ENCODE peak calls at places on chromosome 5, in four cellular contexts. One of them, this sample, is unnamed.
A peak's percentile ranks its signal among the peaks of the same experiment; 100 is the strongest.

GRCh38 chr5:79800979-79801827 is 111.6 kb downstream of the CMYA5 start:
- DNase-seq in lower lobe of right lung: no peak
- DNase-seq in breast epithelium: no peak
- DNase-seq in GM23338: peak; percentile 16
- DNase-seq in this sample: no peak

GRCh38 chr5:73540192-73540591 is 25.2 kb downstream of the ANKRA2 start:
- DNase-seq in lower lobe of right lung: no peak
- DNase-seq in GM23338: no peak
- DNase-seq in breast epithelium: no peak
- DNase-seq in this sample: no peak

GRCh38 chr5:130555429-130555828 is 609.6 kb downstream of the HINT1 start:
- DNase-seq in lower lobe of right lung: no peak
- DNase-seq in GM23338: peak; percentile 4
- DNase-seq in breast epithelium: no peak
- DNase-seq in this sample: no peak

GRCh38 chr5:163658702-163659567 is 153.5 kb downstream of the MAT2B start:
- DNase-seq in lower lobe of right lung: no peak
- DNase-seq in breast epithelium: no peak
- DNase-seq in GM23338: no peak
- DNase-seq in this sample: no peak

GRCh38 chr5:154722936-154723335 is 32.2 kb upstream of the LARP1 start:
- DNase-seq in lower lobe of right lung: no peak
- DNase-seq in breast epithelium: no peak
- DNase-seq in GM23338: no peak
- DNase-seq in this sample: no peak

GRCh38 chr5:139908749-139909148 is 113.1 kb downstream of the PSD2 start:
- DNase-seq in GM23338: no peak
- DNase-seq in lower lobe of right lung: no peak
- DNase-seq in breast epithelium: peak; percentile 57
- DNase-seq in this sample: peak; percentile 59

GRCh38 chr5:109945097-109945678 is 255.5 kb downstream of the MAN2A1 start:
- DNase-seq in lower lobe of right lung: no peak
- DNase-seq in GM23338: no peak
- DNase-seq in breast epithelium: no peak
- DNase-seq in this sample: no peak

GRCh38 chr5:58406394-58406793 is 53.5 kb downstream of the PLK2 start:
- DNase-seq in GM23338: peak; percentile 75
- DNase-seq in lower lobe of right lung: no peak
- DNase-seq in breast epithelium: no peak
- DNase-seq in this sample: no peak

GRCh38 chr5:137566780-137567179 is 67.7 kb upstream of the SPOCK1 start:
- DNase-seq in lower lobe of right lung: no peak
- DNase-seq in breast epithelium: no peak
- DNase-seq in GM23338: no peak
- DNase-seq in this sample: peak; percentile 63

GRCh38 chr5:169945831-169946261 is 34.4 kb downstream of the INSYN2B start:
- DNase-seq in lower lobe of right lung: peak; percentile 46
- DNase-seq in breast epithelium: peak; percentile 82
- DNase-seq in GM23338: no peak
- DNase-seq in this sample: peak; percentile 87

GRCh38 chr5:11234501-11234911 is 473.5 kb upstream of the DAP start:
- DNase-seq in GM23338: no peak
- DNase-seq in lower lobe of right lung: no peak
- DNase-seq in breast epithelium: no peak
- DNase-seq in this sample: no peak

GRCh38 chr5:143130891-143131290 is 272.6 kb downstream of the NR3C1 start:
- DNase-seq in GM23338: no peak
- DNase-seq in lower lobe of right lung: no peak
- DNase-seq in breast epithelium: no peak
- DNase-seq in this sample: no peak

GRCh38 chr5:63959177-63959982 is 2.9 kb downstream of the HTR1A start:
- DNase-seq in breast epithelium: no peak
- DNase-seq in lower lobe of right lung: peak; percentile 41
- DNase-seq in GM23338: peak; percentile 95
- DNase-seq in this sample: no peak

GRCh38 chr5:59724482-59725392 is 168.8 kb downstream of the PDE4D start:
- DNase-seq in lower lobe of right lung: no peak
- DNase-seq in breast epithelium: no peak
- DNase-seq in GM23338: peak; percentile 76
- DNase-seq in this sample: peak; percentile 41

GRCh38 chr5:15203376-15203775 is 296.6 kb upstream of the FBXL7 start:
- DNase-seq in breast epithelium: no peak
- DNase-seq in lower lobe of right lung: no peak
- DNase-seq in GM23338: no peak
- DNase-seq in this sample: no peak

GRCh38 chr5:173645897-173646574 is 29.6 kb upstream of the BOD1 start:
- DNase-seq in GM23338: no peak
- DNase-seq in breast epithelium: no peak
- DNase-seq in lower lobe of right lung: no peak
- DNase-seq in this sample: no peak

GRCh38 chr5:179326176-179326997 is 18.9 kb downstream of the ADAMTS2 start:
- DNase-seq in breast epithelium: peak; percentile 85
- DNase-seq in lower lobe of right lung: peak; percentile 41
- DNase-seq in GM23338: peak; percentile 78
- DNase-seq in this sample: no peak

GRCh38 chr5:141359790-141360426 is at the start of gene PCDHGB2:
- DNase-seq in breast epithelium: no peak
- DNase-seq in lower lobe of right lung: no peak
- DNase-seq in GM23338: peak; percentile 88
- DNase-seq in this sample: peak; percentile 49

GRCh38 chr5:159010611-159011497 is 88.9 kb downstream of the EBF1 start:
- DNase-seq in breast epithelium: no peak
- DNase-seq in lower lobe of right lung: no peak
- DNase-seq in GM23338: peak; percentile 37
- DNase-seq in this sample: no peak

GRCh38 chr5:139130217-139130616 is 68.0 kb downstream of the SIL1 start:
- DNase-seq in GM23338: no peak
- DNase-seq in breast epithelium: no peak
- DNase-seq in lower lobe of right lung: no peak
- DNase-seq in this sample: no peak

GRCh38 chr5:128021411-128021810 is 62.2 kb upstream of the SLC12A2 start:
- DNase-seq in GM23338: no peak
- DNase-seq in breast epithelium: no peak
- DNase-seq in lower lobe of right lung: no peak
- DNase-seq in this sample: no peak

GRCh38 chr5:137113161-137113560 is 386.0 kb downstream of the SPOCK1 start:
- DNase-seq in lower lobe of right lung: no peak
- DNase-seq in breast epithelium: no peak
- DNase-seq in GM23338: no peak
- DNase-seq in this sample: no peak

GRCh38 chr5:115770466-115770865 is 46.0 kb downstream of the CDO1 start:
- DNase-seq in lower lobe of right lung: no peak
- DNase-seq in GM23338: peak; percentile 87
- DNase-seq in breast epithelium: no peak
- DNase-seq in this sample: no peak

GRCh38 chr5:14212838-14213237 is 69.7 kb downstream of the TRIO start:
- DNase-seq in GM23338: no peak
- DNase-seq in breast epithelium: no peak
- DNase-seq in lower lobe of right lung: no peak
- DNase-seq in this sample: no peak

GRCh38 chr5:150604010-150604409 is 36.5 kb upstream of the SYNPO start:
- DNase-seq in breast epithelium: no peak
- DNase-seq in GM23338: no peak
- DNase-seq in lower lobe of right lung: peak; percentile 8
- DNase-seq in this sample: no peak

GRCh38 chr5:149153193-149153750 is 12.0 kb downstream of the ABLIM3 start:
- DNase-seq in GM23338: no peak
- DNase-seq in breast epithelium: no peak
- DNase-seq in lower lobe of right lung: no peak
- DNase-seq in this sample: no peak

GRCh38 chr5:73957397-73958001 is 331.5 kb downstream of the ARHGEF28 start:
- DNase-seq in breast epithelium: no peak
- DNase-seq in GM23338: no peak
- DNase-seq in lower lobe of right lung: no peak
- DNase-seq in this sample: no peak

GRCh38 chr5:181186902-181187499 is 18.0 kb downstream of the TRIM7 start:
- DNase-seq in breast epithelium: no peak
- DNase-seq in lower lobe of right lung: peak; percentile 21
- DNase-seq in GM23338: peak; percentile 37
- DNase-seq in this sample: peak; percentile 49

GRCh38 chr5:6383376-6383775 is 5.0 kb upstream of the MED10 start:
- DNase-seq in breast epithelium: no peak
- DNase-seq in lower lobe of right lung: no peak
- DNase-seq in GM23338: no peak
- DNase-seq in this sample: no peak

GRCh38 chr5:168468836-168469235 is 17.4 kb upstream of the RARS1 start:
- DNase-seq in breast epithelium: no peak
- DNase-seq in lower lobe of right lung: no peak
- DNase-seq in GM23338: no peak
- DNase-seq in this sample: no peak

GRCh38 chr5:80275347-80275746 is 19.5 kb upstream of the SERINC5 start:
- DNase-seq in GM23338: peak; percentile 78
- DNase-seq in breast epithelium: no peak
- DNase-seq in lower lobe of right lung: no peak
- DNase-seq in this sample: no peak

GRCh38 chr5:57979671-57980070 is 480.2 kb downstream of the PLK2 start:
- DNase-seq in lower lobe of right lung: no peak
- DNase-seq in breast epithelium: no peak
- DNase-seq in GM23338: no peak
- DNase-seq in this sample: no peak

GRCh38 chr5:38782185-38782584 is 63.6 kb upstream of the OSMR start:
- DNase-seq in lower lobe of right lung: no peak
- DNase-seq in GM23338: no peak
- DNase-seq in breast epithelium: no peak
- DNase-seq in this sample: no peak

GRCh38 chr5:67941750-67942450 is 273.7 kb upstream of the PIK3R1 start:
- DNase-seq in breast epithelium: no peak
- DNase-seq in lower lobe of right lung: no peak
- DNase-seq in GM23338: no peak
- DNase-seq in this sample: no peak

GRCh38 chr5:135426102-135427082 is 20.8 kb downstream of the DCANP1 start:
- DNase-seq in GM23338: peak; percentile 82
- DNase-seq in lower lobe of right lung: no peak
- DNase-seq in breast epithelium: no peak
- DNase-seq in this sample: peak; percentile 32

DNA sequence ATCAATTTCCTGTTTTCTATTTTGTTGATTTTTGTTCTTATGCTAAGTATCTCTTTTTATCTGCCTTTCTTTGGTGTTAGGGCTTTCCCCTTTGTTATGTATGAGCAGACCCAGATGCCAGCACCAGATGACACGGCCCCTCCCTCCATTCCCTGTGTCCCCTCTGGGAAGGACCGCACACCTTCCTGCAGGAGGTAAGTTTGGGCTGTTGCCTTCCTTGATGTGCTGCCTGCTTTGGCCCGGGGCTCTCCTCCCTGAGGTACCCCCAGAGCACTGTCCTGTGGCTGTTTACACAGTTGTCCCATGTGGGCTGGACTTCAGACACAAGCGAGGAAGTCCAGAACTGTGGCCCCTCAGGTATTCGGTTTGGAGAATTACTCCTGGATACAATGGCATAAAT is 343.8 kb upstream of the IRX1 start:
- DNase-seq in GM23338: peak; percentile 45
- DNase-seq in breast epithelium: no peak
- DNase-seq in lower lobe of right lung: no peak
- DNase-seq in this sample: no peak
- H3K27me3 ChIP-seq in GM23338: no peaks in the 10 kb centered on the region
- H3K27me3 ChIP-seq in breast epithelium: no peaks in the 10 kb centered on the region
- H3K27me3 ChIP-seq in lower lobe of right lung: no peaks in the 10 kb centered on the region
- H3K27me3 ChIP-seq in this sample: peaks cover 4% of the 10 kb centered on the region

GRCh38 chr5:174724484-174725260 is at the start of gene MSX2:
- DNase-seq in lower lobe of right lung: peak; percentile 88
- DNase-seq in GM23338: peak; percentile 95
- DNase-seq in breast epithelium: peak; percentile 85
- DNase-seq in this sample: peak; percentile 95
- H3K4me3 ChIP-seq in lower lobe of right lung: peak within 1 kb of the TSS; percentile 61
- H3K4me3 ChIP-seq in GM23338: peak within 1 kb of the TSS; percentile 81
- H3K4me3 ChIP-seq in breast epithelium: peak within 1 kb of the TSS; percentile 65
- H3K4me3 ChIP-seq in this sample: peak within 1 kb of the TSS; percentile 87

DNA sequence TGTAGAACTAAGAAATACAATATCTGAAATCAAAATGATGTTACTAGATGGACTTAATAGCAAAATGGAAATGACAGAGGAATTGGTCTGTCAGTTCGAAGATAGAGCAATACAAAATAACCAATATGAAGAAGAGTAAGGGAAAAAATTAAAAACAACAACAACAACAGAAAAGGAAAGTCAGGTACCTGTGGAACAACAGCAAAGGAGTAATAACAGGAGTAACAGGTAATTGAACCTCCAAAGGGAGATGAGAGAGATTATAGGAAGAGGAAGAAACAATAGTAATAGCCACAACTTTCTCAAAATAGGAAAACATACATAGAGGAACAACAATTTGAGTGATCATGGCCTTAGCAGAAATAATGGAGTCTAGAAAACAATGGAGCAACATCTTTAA is 13.7 kb downstream of the POLK start:
- DNase-seq in breast epithelium: no peak
- DNase-seq in GM23338: no peak
- DNase-seq in lower lobe of right lung: no peak
- DNase-seq in this sample: no peak
- H3K36me3 ChIP-seq in breast epithelium: no peaks in the 10 kb centered on the region
- H3K36me3 ChIP-seq in GM23338: peaks cover 3% of the 10 kb centered on the region
- H3K36me3 ChIP-seq in lower lobe of right lung: no peaks in the 10 kb centered on the region
- H3K36me3 ChIP-seq in this sample: peaks cover 39% of the 10 kb centered on the region

DNA sequence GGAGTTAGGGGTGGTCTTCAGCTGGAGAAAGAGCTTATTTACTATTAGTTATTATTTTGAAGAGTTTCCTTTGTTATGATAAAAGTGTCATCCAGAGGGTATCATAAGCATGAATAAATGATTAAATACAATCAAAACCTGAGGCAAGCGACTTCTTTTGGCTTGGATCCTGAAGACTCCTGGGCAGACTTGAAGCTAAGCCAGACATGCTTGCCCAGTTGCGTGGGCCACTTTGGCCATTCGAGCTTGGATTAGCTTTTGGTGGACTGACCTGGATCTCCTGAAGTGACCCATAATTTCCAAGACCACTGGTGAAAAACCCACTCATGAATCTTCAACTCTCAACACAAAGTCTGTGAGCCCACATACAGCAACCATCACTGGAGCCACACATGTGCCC is 335.8 kb downstream of the NR2F1-AS1 start:
- DNase-seq in GM23338: no peak
- DNase-seq in lower lobe of right lung: no peak
- DNase-seq in breast epithelium: no peak
- DNase-seq in this sample: peak; percentile 54
- H3K27me3 ChIP-seq in GM23338: no peaks in the 10 kb centered on the region
- H3K27me3 ChIP-seq in lower lobe of right lung: no peaks in the 10 kb centered on the region
- H3K27me3 ChIP-seq in breast epithelium: no peaks in the 10 kb centered on the region
- H3K27me3 ChIP-seq in this sample: no peaks in the 10 kb centered on the region

DNA sequence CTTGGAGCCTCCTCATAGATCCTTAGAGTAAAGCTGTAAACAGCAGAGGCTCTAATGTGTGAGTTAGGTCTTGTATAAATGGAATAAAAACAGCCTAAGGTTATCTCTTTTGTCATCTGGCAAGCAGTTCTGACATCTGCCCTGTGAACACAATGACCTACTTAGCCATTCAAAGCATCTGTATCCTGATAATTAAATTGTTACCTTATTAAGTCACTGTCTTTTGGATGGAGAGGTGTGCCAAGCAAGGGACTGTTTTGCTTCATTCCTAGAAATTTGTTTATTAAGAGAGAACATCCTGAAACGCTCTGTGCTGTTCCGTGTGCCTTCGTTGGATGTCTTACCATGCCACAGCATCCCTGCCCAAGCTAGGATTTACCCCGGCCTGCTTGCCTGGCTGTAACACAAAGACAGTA is 1.5 kb downstream of the LSM11 start:
- DNase-seq in GM23338: no peak
- DNase-seq in breast epithelium: no peak
- DNase-seq in lower lobe of right lung: no peak
- DNase-seq in this sample: no peak
- H3K4me3 ChIP-seq in GM23338: peak overlapping the region; percentile 83
- H3K4me3 ChIP-seq in breast epithelium: peak overlapping the region; percentile 83
- H3K4me3 ChIP-seq in lower lobe of right lung: peak overlapping the region; percentile 80
- H3K4me3 ChIP-seq in this sample: peak overlapping the region; percentile 71

This sample was measured in MG63.